ENCODE peak calls at places on chromosomes 12 and 14, in seven cellular contexts. U is CD4-positive, CD25-positive, alpha-beta regulatory T cell; B is amniotic stem cell; Y is upper lobe of right lung; P is NAMALWA; Q is fibroblast of mammary gland; H is AG04450. O is an unnamed sample.

GRCh38 chr12:116508145-116509121 is 50.7 kb upstream of the MAP1LC3B2 start:
- DNase-seq in U (no peak), B (no peak), Y (peak; percentile 73), P (no peak), Q (peak; percentile 67), H (no peak), O (no peak)

GRCh38 chr14:61147898-61148549 is 133.1 kb downstream of the TMEM30B start:
- DNase-seq in U (no peak), B (peak; percentile 78), Y (no peak), P (no peak), Q (peak; percentile 97), H (peak; percentile 98), O (peak; percentile 100)

GRCh38 chr12:105561981-105562726 is 231.7 kb downstream of the C12orf75 start:
- DNase-seq in U (no peak), B (peak; percentile 21), Y (no peak), P (no peak), Q (peak; percentile 88), H (peak; percentile 62), O (peak; percentile 89)

GRCh38 chr12:21849878-21850277 is 75.4 kb upstream of the KCNJ8 start:
- DNase-seq in U (no peak), B (no peak), Y (no peak), P (no peak), Q (no peak), H (no peak), O (no peak)

GRCh38 chr12:19546611-19547162 is 107.4 kb downstream of the AEBP2 start:
- DNase-seq in U (no peak), B (no peak), Y (no peak), P (no peak), Q (peak; percentile 36), H (no peak), O (no peak)

GRCh38 chr12:59808317-59808910 is 212.6 kb downstream of the SLC16A7 start:
- DNase-seq in U (peak; percentile 38), B (peak; percentile 10), Y (no peak), P (peak; percentile 68), Q (peak; percentile 54), H (no peak), O (peak; percentile 32)

GRCh38 chr14:45526715-45527549 is 273.9 kb upstream of the MIS18BP1 start:
- DNase-seq in U (no peak), B (no peak), Y (peak; percentile 51), P (peak; percentile 27), Q (peak; percentile 6), H (no peak), O (peak; percentile 10)

GRCh38 chr14:94384342-94384741 is 4.1 kb downstream of the SERPINA1 start:
- DNase-seq in U (no peak), B (no peak), Y (no peak), P (no peak), Q (no peak), H (no peak), O (no peak)

GRCh38 chr14:63276016-63276415 is 42.7 kb downstream of the GPHB5 start:
- DNase-seq in U (no peak), B (no peak), Y (no peak), P (no peak), Q (no peak), H (no peak), O (no peak)

GRCh38 chr14:75273272-75274044 is 5.2 kb upstream of the FOS start:
- DNase-seq in U (no peak), B (no peak), Y (peak; percentile 63), P (no peak), Q (peak; percentile 95), H (no peak), O (peak; percentile 41)

GRCh38 chr12:109578330-109578927 is 4.8 kb downstream of the MVK start:
- DNase-seq in U (no peak), B (no peak), Y (no peak), P (no peak), Q (no peak), H (no peak), O (no peak)

GRCh38 chr14:51219473-51220448 is 20.3 kb upstream of the TMX1 start:
- DNase-seq in U (no peak), B (no peak), Y (no peak), P (peak; percentile 18), Q (peak; percentile 61), H (no peak), O (peak; percentile 47)

GRCh38 chr12:107537464-107538119 is 148.0 kb upstream of the PWP1 start:
- DNase-seq in U (no peak), B (no peak), Y (no peak), P (no peak), Q (no peak), H (no peak), O (no peak)

GRCh38 chr12:127539499-127539898 is 727.5 kb upstream of the TMEM132C start:
- DNase-seq in U (no peak), B (no peak), Y (no peak), P (no peak), Q (no peak), H (no peak), O (no peak)

GRCh38 chr14:26841361-26841760 is 243.5 kb upstream of the NOVA1 start:
- DNase-seq in U (no peak), B (no peak), Y (no peak), P (no peak), Q (peak; percentile 61), H (no peak), O (peak; percentile 29)

GRCh38 chr14:32449640-32450039 is 120.5 kb downstream of the AKAP6 start:
- DNase-seq in U (no peak), B (no peak), Y (no peak), P (no peak), Q (no peak), H (no peak), O (no peak)

GRCh38 chr12:7144414-7145120 is 14.4 kb downstream of the CLSTN3 start:
- DNase-seq in U (peak; percentile 27), B (no peak), Y (peak; percentile 34), P (peak; percentile 73), Q (peak; percentile 52), H (no peak), O (peak; percentile 43)

GRCh38 chr14:92511472-92512247 is 1.9 kb upstream of the RIN3 start:
- DNase-seq in U (no peak), B (peak; percentile 82), Y (no peak), P (no peak), Q (peak; percentile 96), H (peak; percentile 70), O (peak; percentile 67)

GRCh38 chr14:51081712-51082111 is 13.2 kb downstream of the TRIM9 start:
- DNase-seq in U (no peak), B (no peak), Y (no peak), P (no peak), Q (no peak), H (no peak), O (no peak)

GRCh38 chr14:79021756-79022155 is 851.6 kb downstream of the NRXN3 start:
- DNase-seq in U (no peak), B (no peak), Y (no peak), P (no peak), Q (no peak), H (no peak), O (peak; percentile 83)

GRCh38 chr14:100374270-100374669 is 51.1 kb downstream of the SLC25A47 start:
- DNase-seq in U (no peak), B (no peak), Y (no peak), P (peak; percentile 42), Q (no peak), H (no peak), O (no peak)

GRCh38 chr14:31357279-31357678 is 63.1 kb downstream of the HEATR5A start:
- DNase-seq in U (no peak), B (no peak), Y (no peak), P (no peak), Q (peak; percentile 2), H (no peak), O (no peak)

GRCh38 chr14:51394804-51395203 is 154.8 kb downstream of the TMX1 start:
- DNase-seq in U (no peak), B (no peak), Y (no peak), P (no peak), Q (no peak), H (no peak), O (no peak)

GRCh38 chr12:48779869-48780268 is 9.0 kb downstream of the ADCY6 start:
- DNase-seq in U (no peak), B (no peak), Y (no peak), P (no peak), Q (peak; percentile 77), H (no peak), O (peak; percentile 62)

GRCh38 chr14:86788229-86788628 is 1204.8 kb downstream of the GALC start:
- DNase-seq in U (no peak), B (no peak), Y (no peak), P (no peak), Q (peak; percentile 33), H (no peak), O (no peak)

GRCh38 chr12:98985156-98985555 is 340.1 kb downstream of the APAF1 start:
- DNase-seq in U (no peak), B (no peak), Y (no peak), P (no peak), Q (no peak), H (no peak), O (no peak)

GRCh38 chr14:31270196-31270772 is 62.7 kb upstream of the HECTD1 start:
- DNase-seq in U (no peak), B (no peak), Y (peak; percentile 69), P (peak; percentile 40), Q (peak; percentile 25), H (no peak), O (no peak)

GRCh38 chr14:54207991-54208520 is 188.8 kb upstream of the CDKN3 start:
- DNase-seq in U (no peak), B (no peak), Y (no peak), P (no peak), Q (no peak), H (no peak), O (no peak)

GRCh38 chr12:23222801-23223200 is 597.8 kb downstream of the ETNK1 start:
- DNase-seq in U (no peak), B (no peak), Y (no peak), P (no peak), Q (no peak), H (no peak), O (no peak)

GRCh38 chr12:125683748-125684381 is 618.6 kb downstream of the AACS start:
- DNase-seq in U (no peak), B (no peak), Y (peak; percentile 83), P (peak; percentile 36), Q (no peak), H (no peak), O (no peak)

GRCh38 chr12:46549527-46550265 is 177.1 kb upstream of the SLC38A2 start:
- DNase-seq in U (no peak), B (peak; percentile 69), Y (no peak), P (no peak), Q (peak; percentile 92), H (peak; percentile 84), O (peak; percentile 75)

GRCh38 chr12:11892065-11892391 is 178.7 kb upstream of the BCL2L14 start:
- DNase-seq in U (no peak), B (no peak), Y (no peak), P (no peak), Q (no peak), H (no peak), O (no peak)

GRCh38 chr14:21408152-21408551 is 24.3 kb upstream of the SUPT16H start:
- DNase-seq in U (no peak), B (peak; percentile 27), Y (no peak), P (no peak), Q (peak; percentile 82), H (no peak), O (peak; percentile 86)

GRCh38 chr14:49173765-49174373 is 412.3 kb downstream of the RPS29 start:
- DNase-seq in U (no peak), B (peak; percentile 4), Y (no peak), P (peak; percentile 69), Q (peak; percentile 75), H (peak; percentile 16), O (peak; percentile 3)

GRCh38 chr14:49820176-49820575 is 32.4 kb downstream of the NEMF start:
- DNase-seq in U (no peak), B (no peak), Y (no peak), P (no peak), Q (no peak), H (no peak), O (no peak)

GRCh38 chr12:102479099-102479887 is 1.1 kb downstream of the IGF1 start:
- DNase-seq in U (no peak), B (no peak), Y (no peak), P (no peak), Q (no peak), H (no peak), O (no peak)

GRCh38 chr12:118645219-118645618 is 268.9 kb downstream of the SUDS3 start:
- DNase-seq in U (no peak), B (no peak), Y (no peak), P (peak; percentile 16), Q (no peak), H (no peak), O (no peak)

GRCh38 chr12:77160931-77161330 is 95.6 kb upstream of the E2F7 start:
- DNase-seq in U (no peak), B (no peak), Y (no peak), P (no peak), Q (no peak), H (no peak), O (no peak)

O was measured in LHCN-M2.